ENCODE peak calls at places on chromosomes 1 and 21, in six cellular contexts. One of them, this sample, is unnamed.

GRCh38 chr1:227388771-227389170 is 70.5 kb upstream of the CDC42BPA start:
- DNase-seq in D341Med: no peak
- DNase-seq in fibroblast of gingiva: no peak
- DNase-seq in left ventricle myocardium inferior: no peak
- DNase-seq in psoas muscle: no peak
- DNase-seq in NCI-H1105 treated with DMSO at 0.1 percent for 48 hours: no peak
- DNase-seq in this sample: no peak

GRCh38 chr1:223533708-223534107 is 131.8 kb downstream of the CAPN8 start:
- DNase-seq in D341Med: no peak
- DNase-seq in fibroblast of gingiva: no peak
- DNase-seq in left ventricle myocardium inferior: no peak
- DNase-seq in psoas muscle: no peak
- DNase-seq in NCI-H1105 treated with DMSO at 0.1 percent for 48 hours: no peak
- DNase-seq in this sample: no peak

GRCh38 chr1:75796376-75797272 is at the start of gene MSH4:
- DNase-seq in D341Med: peak; percentile 24
- DNase-seq in fibroblast of gingiva: no peak
- DNase-seq in left ventricle myocardium inferior: no peak
- DNase-seq in psoas muscle: peak; percentile 16
- DNase-seq in NCI-H1105 treated with DMSO at 0.1 percent for 48 hours: peak; percentile 83
- DNase-seq in this sample: no peak

GRCh38 chr1:241237873-241238272 is 119.1 kb downstream of the RGS7 start:
- DNase-seq in D341Med: no peak
- DNase-seq in fibroblast of gingiva: no peak
- DNase-seq in left ventricle myocardium inferior: no peak
- DNase-seq in psoas muscle: no peak
- DNase-seq in NCI-H1105 treated with DMSO at 0.1 percent for 48 hours: no peak
- DNase-seq in this sample: no peak

GRCh38 chr1:220878223-220879081 is 791 bp upstream of the HLX start:
- DNase-seq in D341Med: peak; percentile 44
- DNase-seq in fibroblast of gingiva: no peak
- DNase-seq in left ventricle myocardium inferior: peak; percentile 41
- DNase-seq in psoas muscle: peak; percentile 53
- DNase-seq in NCI-H1105 treated with DMSO at 0.1 percent for 48 hours: no peak
- DNase-seq in this sample: no peak

GRCh38 chr1:235024706-235025421 is 103.8 kb downstream of the TOMM20 start:
- DNase-seq in D341Med: no peak
- DNase-seq in fibroblast of gingiva: no peak
- DNase-seq in left ventricle myocardium inferior: no peak
- DNase-seq in psoas muscle: no peak
- DNase-seq in NCI-H1105 treated with DMSO at 0.1 percent for 48 hours: no peak
- DNase-seq in this sample: no peak

GRCh38 chr21:17925000-17925610 is 105.9 kb upstream of the C21orf91 start:
- DNase-seq in D341Med: peak; percentile 70
- DNase-seq in fibroblast of gingiva: peak; percentile 22
- DNase-seq in left ventricle myocardium inferior: no peak
- DNase-seq in psoas muscle: no peak
- DNase-seq in NCI-H1105 treated with DMSO at 0.1 percent for 48 hours: peak; percentile 78
- DNase-seq in this sample: peak; percentile 65

GRCh38 chr1:2205191-2205952 is 10.8 kb upstream of the FAAP20 start:
- DNase-seq in D341Med: no peak
- DNase-seq in fibroblast of gingiva: peak; percentile 94
- DNase-seq in left ventricle myocardium inferior: peak; percentile 98
- DNase-seq in psoas muscle: peak; percentile 98
- DNase-seq in NCI-H1105 treated with DMSO at 0.1 percent for 48 hours: peak; percentile 30
- DNase-seq in this sample: peak; percentile 86

GRCh38 chr1:116538527-116538926 is 32.3 kb downstream of the CD58 start:
- DNase-seq in D341Med: no peak
- DNase-seq in fibroblast of gingiva: no peak
- DNase-seq in left ventricle myocardium inferior: no peak
- DNase-seq in psoas muscle: no peak
- DNase-seq in NCI-H1105 treated with DMSO at 0.1 percent for 48 hours: no peak
- DNase-seq in this sample: no peak

GRCh38 chr1:98426092-98426491 is 235.4 kb upstream of the SNX7 start:
- DNase-seq in D341Med: no peak
- DNase-seq in fibroblast of gingiva: no peak
- DNase-seq in left ventricle myocardium inferior: no peak
- DNase-seq in psoas muscle: no peak
- DNase-seq in NCI-H1105 treated with DMSO at 0.1 percent for 48 hours: no peak
- DNase-seq in this sample: no peak

GRCh38 chr21:33975548-33976081 is 60.0 kb upstream of the ATP5PO start:
- DNase-seq in D341Med: no peak
- DNase-seq in fibroblast of gingiva: no peak
- DNase-seq in left ventricle myocardium inferior: no peak
- DNase-seq in psoas muscle: no peak
- DNase-seq in NCI-H1105 treated with DMSO at 0.1 percent for 48 hours: no peak
- DNase-seq in this sample: no peak

GRCh38 chr1:188672153-188672552 is 1805.5 kb downstream of the BRINP3 start:
- DNase-seq in D341Med: no peak
- DNase-seq in fibroblast of gingiva: no peak
- DNase-seq in left ventricle myocardium inferior: no peak
- DNase-seq in psoas muscle: no peak
- DNase-seq in NCI-H1105 treated with DMSO at 0.1 percent for 48 hours: no peak
- DNase-seq in this sample: no peak

GRCh38 chr1:87916965-87917364 is 588.3 kb downstream of the LMO4 start:
- DNase-seq in D341Med: no peak
- DNase-seq in fibroblast of gingiva: peak; percentile 54
- DNase-seq in left ventricle myocardium inferior: no peak
- DNase-seq in psoas muscle: no peak
- DNase-seq in NCI-H1105 treated with DMSO at 0.1 percent for 48 hours: no peak
- DNase-seq in this sample: no peak

GRCh38 chr1:89887270-89887669 is 66.4 kb downstream of the LRRC8D start:
- DNase-seq in D341Med: no peak
- DNase-seq in fibroblast of gingiva: peak; percentile 46
- DNase-seq in left ventricle myocardium inferior: no peak
- DNase-seq in psoas muscle: no peak
- DNase-seq in NCI-H1105 treated with DMSO at 0.1 percent for 48 hours: no peak
- DNase-seq in this sample: no peak

GRCh38 chr1:98962156-98962555 is 42.5 kb downstream of the PLPPR5 start:
- DNase-seq in D341Med: no peak
- DNase-seq in fibroblast of gingiva: peak; percentile 29
- DNase-seq in left ventricle myocardium inferior: no peak
- DNase-seq in psoas muscle: no peak
- DNase-seq in NCI-H1105 treated with DMSO at 0.1 percent for 48 hours: no peak
- DNase-seq in this sample: no peak

GRCh38 chr1:11944358-11944981 is 10.0 kb downstream of the PLOD1 start:
- DNase-seq in D341Med: peak; percentile 47
- DNase-seq in fibroblast of gingiva: no peak
- DNase-seq in left ventricle myocardium inferior: no peak
- DNase-seq in psoas muscle: no peak
- DNase-seq in NCI-H1105 treated with DMSO at 0.1 percent for 48 hours: peak; percentile 71
- DNase-seq in this sample: peak; percentile 86